ENCODE peak calls at places on chromosomes 11 and 22, in four cellular contexts. P is AG10803; Z is stimulated activated CD8-positive, alpha-beta memory T cell treated with anti-CD3 and anti-CD28 coated beads, Interleukin-4, amount 100 ng/mL, for 24 hours; L is NCI-H460. E is an unnamed sample.

GRCh38 chr11:12693485-12694181 is 19.4 kb downstream of the TEAD1 start:
- DNase-seq in P (peak), Z (no peak), L (peak), E (no peak)

GRCh38 chr11:119626197-119626909 is 102.6 kb downstream of the NECTIN1 start:
- DNase-seq in P (no peak), Z (no peak), L (no peak), E (no peak)

GRCh38 chr11:130737041-130737830 is 179.0 kb downstream of the SNX19 start:
- DNase-seq in P (no peak), Z (no peak), L (no peak), E (no peak)

GRCh38 chr11:3665336-3666022 is 5.7 kb downstream of the CHRNA10 start:
- DNase-seq in P (no peak), Z (no peak), L (no peak), E (no peak)

GRCh38 chr11:2926611-2927492 is 2.4 kb downstream of the PHLDA2 start:
- DNase-seq in P (no peak), Z (no peak), L (no peak), E (no peak)

GRCh38 chr22:43000441-43001175 is 14.3 kb downstream of the PACSIN2 start:
- DNase-seq in P (peak), Z (peak), L (no peak), E (no peak)

GRCh38 chr11:134555510-134555909 is 143.5 kb upstream of the B3GAT1 start:
- DNase-seq in P (no peak), Z (no peak), L (no peak), E (no peak)

GRCh38 chr11:14093065-14093464 is 130.5 kb downstream of the SPON1 start:
- DNase-seq in P (no peak), Z (no peak), L (no peak), E (no peak)

GRCh38 chr11:106986261-106986660 is 32.0 kb downstream of the GUCY1A2 start:
- DNase-seq in P (peak), Z (no peak), L (no peak), E (no peak)

GRCh38 chr11:22778642-22779041 is 51.0 kb downstream of the SVIP start:
- DNase-seq in P (no peak), Z (no peak), L (no peak), E (no peak)

GRCh38 chr11:129374993-129375721 is 491 bp upstream of the BARX2 start:
- DNase-seq in P (no peak), Z (no peak), L (no peak), E (peak)

GRCh38 chr11:58949184-58949583 is 9.9 kb downstream of the GLYATL1 start:
- DNase-seq in P (no peak), Z (no peak), L (no peak), E (no peak)

GRCh38 chr11:45180158-45180887 is 33.9 kb downstream of the PRDM11 start:
- DNase-seq in P (no peak), Z (no peak), L (peak), E (peak)

GRCh38 chr22:36211237-36211881 is 9.8 kb upstream of the APOL4 start:
- DNase-seq in P (peak), Z (no peak), L (no peak), E (no peak)

GRCh38 chr11:134411887-134412507 is at the start of gene B3GAT1:
- DNase-seq in P (no peak), Z (no peak), L (no peak), E (no peak)

E was measured in T47D.